ENCODE peak calls at places on chromosomes 3 and 15, in nine cellular contexts. One of them, this sample, is unnamed.

GRCh38 chr3:183393625-183394024 is 34.8 kb downstream of the MCF2L2 start:
- DNase-seq in dorsolateral prefrontal cortex: no peak
- DNase-seq in hepatocyte: no peak
- DNase-seq in right atrium auricular region: no peak
- DNase-seq in uterus: no peak
- DNase-seq in colonic mucosa: no peak
- DNase-seq in neuronal stem cell: no peak
- DNase-seq in testis: no peak
- DNase-seq in left ventricle myocardium inferior: no peak
- DNase-seq in this sample: no peak

GRCh38 chr15:76345880-76346665 is 9.5 kb downstream of the ISL2 start:
- DNase-seq in dorsolateral prefrontal cortex: no peak
- DNase-seq in hepatocyte: peak; percentile 48
- DNase-seq in right atrium auricular region: no peak
- DNase-seq in uterus: no peak
- DNase-seq in colonic mucosa: peak; percentile 86
- DNase-seq in neuronal stem cell: no peak
- DNase-seq in testis: no peak
- DNase-seq in left ventricle myocardium inferior: no peak
- DNase-seq in this sample: peak; percentile 74

GRCh38 chr3:70989174-70989573 is 594.4 kb downstream of the FOXP1 start:
- DNase-seq in dorsolateral prefrontal cortex: no peak
- DNase-seq in hepatocyte: no peak
- DNase-seq in right atrium auricular region: no peak
- DNase-seq in uterus: no peak
- DNase-seq in colonic mucosa: no peak
- DNase-seq in neuronal stem cell: no peak
- DNase-seq in testis: no peak
- DNase-seq in left ventricle myocardium inferior: no peak
- DNase-seq in this sample: no peak

GRCh38 chr3:126015075-126015474 is 46.1 kb downstream of the ROPN1B start:
- DNase-seq in dorsolateral prefrontal cortex: no peak
- DNase-seq in hepatocyte: no peak
- DNase-seq in right atrium auricular region: peak; percentile 49
- DNase-seq in uterus: no peak
- DNase-seq in colonic mucosa: no peak
- DNase-seq in neuronal stem cell: no peak
- DNase-seq in testis: no peak
- DNase-seq in left ventricle myocardium inferior: no peak
- DNase-seq in this sample: no peak

GRCh38 chr15:48935236-48935635 is 28.5 kb downstream of the SHC4 start:
- DNase-seq in dorsolateral prefrontal cortex: no peak
- DNase-seq in hepatocyte: no peak
- DNase-seq in right atrium auricular region: no peak
- DNase-seq in uterus: no peak
- DNase-seq in colonic mucosa: no peak
- DNase-seq in neuronal stem cell: no peak
- DNase-seq in testis: no peak
- DNase-seq in left ventricle myocardium inferior: no peak
- DNase-seq in this sample: no peak

GRCh38 chr3:11379238-11379823 is 107.1 kb downstream of the ATG7 start:
- DNase-seq in dorsolateral prefrontal cortex: no peak
- DNase-seq in hepatocyte: peak; percentile 43
- DNase-seq in right atrium auricular region: no peak
- DNase-seq in uterus: no peak
- DNase-seq in colonic mucosa: no peak
- DNase-seq in neuronal stem cell: peak; percentile 49
- DNase-seq in testis: no peak
- DNase-seq in left ventricle myocardium inferior: no peak
- DNase-seq in this sample: peak; percentile 58

GRCh38 chr3:186746008-186746407 is 28.8 kb downstream of the KNG1 start:
- DNase-seq in dorsolateral prefrontal cortex: no peak
- DNase-seq in hepatocyte: peak; percentile 73
- DNase-seq in right atrium auricular region: peak; percentile 60
- DNase-seq in uterus: no peak
- DNase-seq in colonic mucosa: peak; percentile 82
- DNase-seq in neuronal stem cell: no peak
- DNase-seq in testis: peak; percentile 19
- DNase-seq in left ventricle myocardium inferior: peak; percentile 20
- DNase-seq in this sample: peak; percentile 97

GRCh38 chr3:192326656-192327055 is 400.7 kb downstream of the FGF12 start:
- DNase-seq in dorsolateral prefrontal cortex: no peak
- DNase-seq in hepatocyte: no peak
- DNase-seq in right atrium auricular region: no peak
- DNase-seq in uterus: no peak
- DNase-seq in colonic mucosa: no peak
- DNase-seq in neuronal stem cell: no peak
- DNase-seq in testis: no peak
- DNase-seq in left ventricle myocardium inferior: no peak
- DNase-seq in this sample: no peak

GRCh38 chr3:108818404-108818803 is 4.2 kb upstream of the TRAT1 start:
- DNase-seq in dorsolateral prefrontal cortex: no peak
- DNase-seq in hepatocyte: peak; percentile 64
- DNase-seq in right atrium auricular region: no peak
- DNase-seq in uterus: no peak
- DNase-seq in colonic mucosa: peak; percentile 61
- DNase-seq in neuronal stem cell: peak; percentile 11
- DNase-seq in testis: peak; percentile 15
- DNase-seq in left ventricle myocardium inferior: no peak
- DNase-seq in this sample: peak; percentile 64

GRCh38 chr3:103495186-103495585 is 1060.4 kb downstream of the ZPLD1 start:
- DNase-seq in dorsolateral prefrontal cortex: no peak
- DNase-seq in hepatocyte: no peak
- DNase-seq in right atrium auricular region: no peak
- DNase-seq in uterus: no peak
- DNase-seq in colonic mucosa: no peak
- DNase-seq in neuronal stem cell: no peak
- DNase-seq in testis: no peak
- DNase-seq in left ventricle myocardium inferior: no peak
- DNase-seq in this sample: no peak

GRCh38 chr3:141388823-141389617 is 20.7 kb downstream of the ZBTB38 start:
- DNase-seq in dorsolateral prefrontal cortex: no peak
- DNase-seq in hepatocyte: no peak
- DNase-seq in right atrium auricular region: no peak
- DNase-seq in uterus: no peak
- DNase-seq in colonic mucosa: no peak
- DNase-seq in neuronal stem cell: no peak
- DNase-seq in testis: no peak
- DNase-seq in left ventricle myocardium inferior: no peak
- DNase-seq in this sample: no peak

GRCh38 chr3:64209866-64210609 is 15.2 kb downstream of the PRICKLE2 start:
- DNase-seq in dorsolateral prefrontal cortex: peak; percentile 82
- DNase-seq in hepatocyte: no peak
- DNase-seq in right atrium auricular region: peak; percentile 90
- DNase-seq in uterus: peak; percentile 68
- DNase-seq in colonic mucosa: peak; percentile 40
- DNase-seq in neuronal stem cell: no peak
- DNase-seq in testis: peak; percentile 40
- DNase-seq in left ventricle myocardium inferior: peak; percentile 71
- DNase-seq in this sample: no peak

GRCh38 chr15:98410328-98410727 is 238.0 kb upstream of the IGF1R start:
- DNase-seq in dorsolateral prefrontal cortex: no peak
- DNase-seq in hepatocyte: no peak
- DNase-seq in right atrium auricular region: no peak
- DNase-seq in uterus: no peak
- DNase-seq in colonic mucosa: no peak
- DNase-seq in neuronal stem cell: no peak
- DNase-seq in testis: no peak
- DNase-seq in left ventricle myocardium inferior: no peak
- DNase-seq in this sample: no peak

GRCh38 chr3:159236306-159236705 is 434.5 kb downstream of the MFSD1 start:
- DNase-seq in dorsolateral prefrontal cortex: no peak
- DNase-seq in hepatocyte: no peak
- DNase-seq in right atrium auricular region: no peak
- DNase-seq in uterus: no peak
- DNase-seq in colonic mucosa: no peak
- DNase-seq in neuronal stem cell: no peak
- DNase-seq in testis: no peak
- DNase-seq in left ventricle myocardium inferior: no peak
- DNase-seq in this sample: no peak

GRCh38 chr15:50786871-50787270 is 21.4 kb upstream of the SPPL2A start:
- DNase-seq in dorsolateral prefrontal cortex: no peak
- DNase-seq in hepatocyte: no peak
- DNase-seq in right atrium auricular region: no peak
- DNase-seq in uterus: no peak
- DNase-seq in colonic mucosa: no peak
- DNase-seq in neuronal stem cell: no peak
- DNase-seq in testis: no peak
- DNase-seq in left ventricle myocardium inferior: no peak
- DNase-seq in this sample: no peak

GRCh38 chr3:46412786-46413298 is 5.8 kb downstream of the CCRL2 start:
- DNase-seq in dorsolateral prefrontal cortex: no peak
- DNase-seq in hepatocyte: no peak
- DNase-seq in right atrium auricular region: no peak
- DNase-seq in uterus: no peak
- DNase-seq in colonic mucosa: no peak
- DNase-seq in neuronal stem cell: no peak
- DNase-seq in testis: no peak
- DNase-seq in left ventricle myocardium inferior: no peak
- DNase-seq in this sample: no peak

GRCh38 chr15:78097667-78098066 is 5.3 kb downstream of the SH2D7 start:
- DNase-seq in dorsolateral prefrontal cortex: no peak
- DNase-seq in hepatocyte: no peak
- DNase-seq in right atrium auricular region: no peak
- DNase-seq in uterus: no peak
- DNase-seq in colonic mucosa: no peak
- DNase-seq in neuronal stem cell: no peak
- DNase-seq in testis: no peak
- DNase-seq in left ventricle myocardium inferior: no peak
- DNase-seq in this sample: no peak

GRCh38 chr3:156811092-156811862 is 14.9 kb upstream of the LEKR1 start:
- DNase-seq in dorsolateral prefrontal cortex: no peak
- DNase-seq in hepatocyte: no peak
- DNase-seq in right atrium auricular region: no peak
- DNase-seq in uterus: no peak
- DNase-seq in colonic mucosa: no peak
- DNase-seq in neuronal stem cell: peak; percentile 9
- DNase-seq in testis: no peak
- DNase-seq in left ventricle myocardium inferior: no peak
- DNase-seq in this sample: peak; percentile 85

GRCh38 chr3:135887220-135887619 is 78.3 kb upstream of the PPP2R3A start:
- DNase-seq in dorsolateral prefrontal cortex: no peak
- DNase-seq in hepatocyte: no peak
- DNase-seq in right atrium auricular region: no peak
- DNase-seq in uterus: no peak
- DNase-seq in colonic mucosa: no peak
- DNase-seq in neuronal stem cell: no peak
- DNase-seq in testis: no peak
- DNase-seq in left ventricle myocardium inferior: no peak
- DNase-seq in this sample: no peak
- H3K4me3 ChIP-seq in dorsolateral prefrontal cortex: no peak overlapping the region
- H3K4me3 ChIP-seq in hepatocyte: no peak overlapping the region
- H3K4me3 ChIP-seq in right atrium auricular region: no peak overlapping the region
- H3K4me3 ChIP-seq in uterus: no peak overlapping the region
- H3K4me3 ChIP-seq in colonic mucosa: no peak overlapping the region
- H3K4me3 ChIP-seq in neuronal stem cell: no peak overlapping the region
- H3K4me3 ChIP-seq in testis: no peak overlapping the region
- H3K4me3 ChIP-seq in left ventricle myocardium inferior: no peak overlapping the region
- H3K4me3 ChIP-seq in this sample: no peak overlapping the region

GRCh38 chr3:127709320-127710060 is 36.7 kb downstream of the ABTB1 start:
- DNase-seq in dorsolateral prefrontal cortex: no peak
- DNase-seq in hepatocyte: no peak
- DNase-seq in right atrium auricular region: no peak
- DNase-seq in uterus: no peak
- DNase-seq in colonic mucosa: no peak
- DNase-seq in neuronal stem cell: no peak
- DNase-seq in testis: no peak
- DNase-seq in left ventricle myocardium inferior: no peak
- DNase-seq in this sample: no peak

GRCh38 chr3:127708837-127709236 is 36.1 kb downstream of the ABTB1 start:
- DNase-seq in dorsolateral prefrontal cortex: no peak
- DNase-seq in hepatocyte: no peak
- DNase-seq in right atrium auricular region: no peak
- DNase-seq in uterus: no peak
- DNase-seq in colonic mucosa: no peak
- DNase-seq in neuronal stem cell: no peak
- DNase-seq in testis: no peak
- DNase-seq in left ventricle myocardium inferior: no peak
- DNase-seq in this sample: no peak

GRCh38 chr3:127706312-127706711 is 33.6 kb downstream of the ABTB1 start:
- DNase-seq in dorsolateral prefrontal cortex: no peak
- DNase-seq in hepatocyte: no peak
- DNase-seq in right atrium auricular region: no peak
- DNase-seq in uterus: no peak
- DNase-seq in colonic mucosa: no peak
- DNase-seq in neuronal stem cell: no peak
- DNase-seq in testis: no peak
- DNase-seq in left ventricle myocardium inferior: peak; percentile 65
- DNase-seq in this sample: no peak

GRCh38 chr3:127707777-127708438 is 35.2 kb downstream of the ABTB1 start:
- DNase-seq in dorsolateral prefrontal cortex: no peak
- DNase-seq in hepatocyte: no peak
- DNase-seq in right atrium auricular region: no peak
- DNase-seq in uterus: no peak
- DNase-seq in colonic mucosa: no peak
- DNase-seq in neuronal stem cell: no peak
- DNase-seq in testis: no peak
- DNase-seq in left ventricle myocardium inferior: no peak
- DNase-seq in this sample: no peak

GRCh38 chr3:127706785-127707351 is 34.1 kb downstream of the ABTB1 start:
- DNase-seq in dorsolateral prefrontal cortex: no peak
- DNase-seq in hepatocyte: no peak
- DNase-seq in right atrium auricular region: no peak
- DNase-seq in uterus: no peak
- DNase-seq in colonic mucosa: no peak
- DNase-seq in neuronal stem cell: no peak
- DNase-seq in testis: no peak
- DNase-seq in left ventricle myocardium inferior: no peak
- DNase-seq in this sample: no peak
- H3K27ac ChIP-seq in dorsolateral prefrontal cortex: peak overlapping the region; percentile 91
- H3K27ac ChIP-seq in hepatocyte: no peak overlapping the region
- H3K27ac ChIP-seq in right atrium auricular region: peak overlapping the region; percentile 78
- H3K27ac ChIP-seq in uterus: peak overlapping the region; percentile 44
- H3K27ac ChIP-seq in colonic mucosa: no peak overlapping the region
- H3K27ac ChIP-seq in neuronal stem cell: no peak overlapping the region
- H3K27ac ChIP-seq in testis: no peak overlapping the region
- H3K27ac ChIP-seq in left ventricle myocardium inferior: peak overlapping the region; percentile 96
- H3K27ac ChIP-seq in this sample: no peak overlapping the region

DNA sequence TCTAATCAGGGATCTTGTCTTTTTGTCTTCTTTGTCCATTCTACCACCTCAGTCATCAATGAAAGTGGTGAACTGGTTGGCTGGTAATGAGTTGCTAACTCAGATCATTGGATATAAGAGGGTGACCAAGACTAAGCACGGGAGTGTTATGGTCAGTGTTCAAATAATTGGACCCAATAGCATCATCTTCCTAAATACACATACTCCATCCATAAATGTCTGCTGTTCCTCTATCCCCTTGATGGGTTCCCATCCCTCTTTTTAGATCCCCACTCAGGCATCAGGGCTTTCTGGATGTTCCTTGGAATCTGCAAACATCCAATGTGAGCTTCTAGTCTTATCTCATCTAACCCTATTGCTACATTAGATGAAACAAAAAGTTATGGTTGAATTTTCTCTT is 3.5 kb downstream of the SEMA5B start:
- DNase-seq in dorsolateral prefrontal cortex: no peak
- DNase-seq in hepatocyte: no peak
- DNase-seq in right atrium auricular region: no peak
- DNase-seq in uterus: no peak
- DNase-seq in colonic mucosa: no peak
- DNase-seq in neuronal stem cell: no peak
- DNase-seq in testis: no peak
- DNase-seq in left ventricle myocardium inferior: no peak
- DNase-seq in this sample: no peak
- H3K27me3 ChIP-seq in dorsolateral prefrontal cortex: peaks cover 10% of the 10 kb centered on the region
- H3K27me3 ChIP-seq in hepatocyte: peaks cover 62% of the 10 kb centered on the region
- H3K27me3 ChIP-seq in right atrium auricular region: no peaks in the 10 kb centered on the region
- H3K27me3 ChIP-seq in uterus: peaks cover 4% of the 10 kb centered on the region
- H3K27me3 ChIP-seq in colonic mucosa: peaks cover 42% of the 10 kb centered on the region
- H3K27me3 ChIP-seq in neuronal stem cell: no peaks in the 10 kb centered on the region
- H3K27me3 ChIP-seq in testis: no peaks in the 10 kb centered on the region
- H3K27me3 ChIP-seq in left ventricle myocardium inferior: peaks cover 24% of the 10 kb centered on the region
- H3K27me3 ChIP-seq in this sample: no peaks in the 10 kb centered on the region

GRCh38 chr3:167731393-167731792 is 3.3 kb downstream of the PDCD10 start:
- DNase-seq in dorsolateral prefrontal cortex: no peak
- DNase-seq in hepatocyte: no peak
- DNase-seq in right atrium auricular region: no peak
- DNase-seq in uterus: no peak
- DNase-seq in colonic mucosa: no peak
- DNase-seq in neuronal stem cell: no peak
- DNase-seq in testis: no peak
- DNase-seq in left ventricle myocardium inferior: no peak
- DNase-seq in this sample: no peak
- H3K4me3 ChIP-seq in dorsolateral prefrontal cortex: no peak overlapping the region
- H3K4me3 ChIP-seq in hepatocyte: no peak overlapping the region
- H3K4me3 ChIP-seq in right atrium auricular region: no peak overlapping the region
- H3K4me3 ChIP-seq in uterus: no peak overlapping the region
- H3K4me3 ChIP-seq in colonic mucosa: no peak overlapping the region
- H3K4me3 ChIP-seq in neuronal stem cell: no peak overlapping the region
- H3K4me3 ChIP-seq in testis: no peak overlapping the region
- H3K4me3 ChIP-seq in left ventricle myocardium inferior: no peak overlapping the region
- H3K4me3 ChIP-seq in this sample: no peak overlapping the region